ENCODE peak calls at places on chromosomes 1 and 21, in five cellular contexts. Z is activated naive CD4-positive, alpha-beta T cell; G is stimulated activated CD4-positive, alpha-beta T cell treated with anti-CD3 and anti-CD28 coated beads, Interleukin-2, amount 100 ng/mL, for 24 hours; B is stimulated activated naive CD4-positive, alpha-beta T cell treated with Interleukin-2 at 50 U/mL for 16 hours; V is choroid plexus epithelial cell. C is an unnamed sample.

GRCh38 chr1:71828431-71829012 is 453.8 kb downstream of the NEGR1 start:
- DNase-seq in Z (no peak), G (no peak), B (no peak), V (no peak), C (no peak)

GRCh38 chr1:233629305-233629935 is 15.5 kb downstream of the KCNK1 start:
- DNase-seq in Z (no peak), G (no peak), B (no peak), V (no peak), C (no peak)

GRCh38 chr1:18942340-18942739 is 14.1 kb downstream of the IFFO2 start:
- DNase-seq in Z (no peak), G (no peak), B (no peak), V (no peak), C (no peak)

GRCh38 chr21:15233611-15234010 is 168.8 kb upstream of the NRIP1 start:
- DNase-seq in Z (no peak), G (no peak), B (no peak), V (no peak), C (no peak)

GRCh38 chr1:63868220-63868897 is 94.5 kb downstream of the ROR1 start:
- DNase-seq in Z (no peak), G (no peak), B (no peak), V (no peak), C (no peak)

GRCh38 chr21:15894596-15894995 is 164.8 kb downstream of the USP25 start:
- DNase-seq in Z (no peak), G (no peak), B (no peak), V (peak; percentile 54), C (no peak)

GRCh38 chr1:58754056-58754613 is 29.7 kb downstream of the JUN start:
- DNase-seq in Z (no peak), G (no peak), B (no peak), V (no peak), C (no peak)

GRCh38 chr1:21933397-21934248 is 3.5 kb downstream of the HSPG2 start:
- DNase-seq in Z (no peak), G (no peak), B (no peak), V (peak; percentile 53), C (no peak)

GRCh38 chr21:33640697-33641338 is 723 bp downstream of the CRYZL1 start:
- DNase-seq in Z (no peak), G (no peak), B (no peak), V (peak; percentile 44), C (no peak)

GRCh38 chr1:16430598-16430997 is 6.6 kb downstream of the SPATA21 start:
- DNase-seq in Z (no peak), G (no peak), B (no peak), V (peak; percentile 10), C (no peak)

GRCh38 chr1:156502749-156503671 is 2.4 kb upstream of the MEF2D start:
- DNase-seq in Z (no peak), G (no peak), B (no peak), V (peak; percentile 92), C (no peak)

GRCh38 chr1:11061652-11062365 is 2.0 kb upstream of the SRM start:
- DNase-seq in Z (no peak), G (no peak), B (no peak), V (no peak), C (no peak)

GRCh38 chr1:205805082-205805711 is 7.8 kb downstream of the SLC41A1 start:
- DNase-seq in Z (no peak), G (peak; percentile 39), B (peak; percentile 23), V (no peak), C (peak; percentile 61)

GRCh38 chr1:229364216-229365065 is 21.6 kb upstream of the CCSAP start:
- DNase-seq in Z (no peak), G (no peak), B (no peak), V (no peak), C (no peak)

GRCh38 chr1:208607616-208608015 is 363.4 kb upstream of the PLXNA2 start:
- DNase-seq in Z (no peak), G (no peak), B (no peak), V (no peak), C (no peak)

GRCh38 chr1:14535619-14536355 is 62.7 kb upstream of the KAZN start:
- DNase-seq in Z (no peak), G (no peak), B (no peak), V (no peak), C (no peak)

GRCh38 chr1:209808059-209808494 is 2.1 kb upstream of the IRF6 start:
- DNase-seq in Z (no peak), G (no peak), B (no peak), V (peak; percentile 98), C (no peak)

GRCh38 chr1:61640531-61641125 is 84.3 kb downstream of the TM2D1 start:
- DNase-seq in Z (no peak), G (no peak), B (no peak), V (no peak), C (no peak)

GRCh38 chr21:17793675-17794123 is 25.5 kb downstream of the C21orf91 start:
- DNase-seq in Z (no peak), G (no peak), B (no peak), V (peak; percentile 59), C (no peak)

GRCh38 chr1:162571696-162572095 is 10.2 kb downstream of the UAP1 start:
- DNase-seq in Z (no peak), G (no peak), B (no peak), V (no peak), C (no peak)

GRCh38 chr1:168917796-168918195 is 188.7 kb upstream of the ATP1B1 start:
- DNase-seq in Z (no peak), G (no peak), B (no peak), V (no peak), C (no peak)

GRCh38 chr1:41404308-41404755 is 43.1 kb downstream of the FOXO6 start:
- DNase-seq in Z (no peak), G (peak; percentile 23), B (no peak), V (no peak), C (no peak)

GRCh38 chr1:47485817-47486216 is 48.0 kb downstream of the FOXD2 start:
- DNase-seq in Z (no peak), G (no peak), B (no peak), V (no peak), C (no peak)

GRCh38 chr1:32782086-32782485 is 35.1 kb downstream of the YARS1 start:
- DNase-seq in Z (no peak), G (no peak), B (no peak), V (peak; percentile 50), C (no peak)

GRCh38 chr1:156489935-156490293 is 10.7 kb downstream of the MEF2D start:
- DNase-seq in Z (no peak), G (no peak), B (no peak), V (no peak), C (no peak)

C was measured in T-helper 2 cell treated with Interferon-gamma antibody and Interleukin-4, amounts not matched to agents 5 μg/mL and 100 μg/mL, for 36 hours.